ENCODE peak calls at places on chromosome 7, in six cellular contexts. X is A549, S is ovary, N is spleen, F is heart left ventricle, Z is testis. Y is an unnamed sample.

GRCh38 chr7:92697414-92697813 is 107.2 kb upstream of the FAM133B start:
- DNase-seq in N (no peak), S (no peak), X (no peak), F (no peak), Z (no peak), Y (no peak)

GRCh38 chr7:155422599-155423336 is 35.2 kb upstream of the EN2 start:
- DNase-seq in N (peak), Z (no peak), S (no peak), X (no peak), F (no peak), Y (no peak)

GRCh38 chr7:25244193-25244592 is 15.9 kb upstream of the NPVF start:
- DNase-seq in S (no peak), X (no peak), F (no peak), N (no peak), Z (no peak), Y (no peak)

GRCh38 chr7:75928600-75928939 is 13.6 kb downstream of the POR start:
- DNase-seq in Z (no peak), S (no peak), F (no peak), N (no peak), X (no peak), Y (no peak)

GRCh38 chr7:133284092-133284491 is 31.2 kb downstream of the EXOC4 start:
- DNase-seq in X (no peak), S (no peak), F (no peak), N (no peak), Z (no peak), Y (no peak)

GRCh38 chr7:17274551-17275245 is 23.8 kb upstream of the AHR start:
- DNase-seq in Z (no peak), F (no peak), X (no peak), S (no peak), N (no peak), Y (no peak)

GRCh38 chr7:4931932-4932331 is 27.1 kb downstream of the MMD2 start:
- DNase-seq in X (no peak), Z (peak), N (no peak), S (no peak), F (no peak), Y (peak)

GRCh38 chr7:74269757-74270277 is 15.6 kb upstream of the RFC2 start:
- DNase-seq in N (peak), X (peak), Z (peak), F (peak), S (peak), Y (peak)

GRCh38 chr7:45658716-45659495 is 84.7 kb downstream of the ADCY1 start:
- DNase-seq in N (no peak), Z (no peak), F (no peak), X (no peak), S (no peak), Y (no peak)

GRCh38 chr7:119720541-119720940 is 552.4 kb upstream of the KCND2 start:
- DNase-seq in X (no peak), S (no peak), N (no peak), Z (no peak), F (no peak), Y (no peak)

GRCh38 chr7:43880596-43880995 is 11.3 kb upstream of the MRPS24 start:
- DNase-seq in F (no peak), X (no peak), Z (no peak), S (no peak), N (no peak), Y (no peak)

GRCh38 chr7:142879060-142879459 is 6.5 kb downstream of the TRPV6 start:
- DNase-seq in X (no peak), S (no peak), Z (no peak), F (no peak), N (no peak), Y (no peak)

GRCh38 chr7:134919240-134919641 is 67.1 kb upstream of the AGBL3 start:
- DNase-seq in N (no peak), F (no peak), X (no peak), S (no peak), Z (no peak), Y (no peak)

GRCh38 chr7:70417061-70417655 is 714.8 kb upstream of the GALNT17 start:
- DNase-seq in N (no peak), S (no peak), X (no peak), Z (no peak), F (no peak), Y (no peak)

GRCh38 chr7:12746211-12746610 is 58.8 kb downstream of the ARL4A start:
- DNase-seq in S (no peak), N (no peak), Z (no peak), X (no peak), F (no peak), Y (no peak)

GRCh38 chr7:121182902-121183301 is 145.9 kb upstream of the WNT16 start:
- DNase-seq in F (no peak), S (no peak), Z (no peak), X (no peak), N (no peak), Y (no peak)

GRCh38 chr7:84510501-84510900 is 315.9 kb upstream of the SEMA3A start:
- DNase-seq in S (no peak), F (no peak), X (no peak), Z (no peak), N (no peak), Y (no peak)

GRCh38 chr7:68691261-68692216 is 906.7 kb upstream of the AUTS2 start:
- DNase-seq in N (no peak), S (no peak), Z (no peak), X (peak), F (no peak), Y (no peak)

GRCh38 chr7:79692015-79692414 is 238.5 kb upstream of the MAGI2 start:
- DNase-seq in Z (no peak), N (no peak), F (no peak), X (no peak), S (no peak), Y (no peak)

GRCh38 chr7:27238979-27239779 is 3.4 kb upstream of the EVX1 start:
- DNase-seq in X (no peak), F (no peak), N (no peak), Z (no peak), S (no peak), Y (no peak)

GRCh38 chr7:12732428-12732827 is 45.0 kb downstream of the ARL4A start:
- DNase-seq in X (no peak), S (no peak), Z (no peak), N (no peak), F (no peak), Y (no peak)

GRCh38 chr7:92717982-92718716 is 118.2 kb downstream of the CDK6 start:
- DNase-seq in N (peak), Z (no peak), S (no peak), X (peak), F (peak), Y (peak)

GRCh38 chr7:106486331-106486730 is 174.6 kb downstream of the CCDC71L start:
- DNase-seq in N (no peak), F (no peak), X (no peak), S (no peak), Z (no peak), Y (no peak)

GRCh38 chr7:112176693-112177415 is 29.3 kb downstream of the DOCK4 start:
- DNase-seq in X (no peak), F (no peak), S (no peak), Z (no peak), N (no peak), Y (no peak)

GRCh38 chr7:22841954-22842353 is 19.3 kb upstream of the TOMM7 start:
- DNase-seq in X (no peak), S (no peak), N (no peak), F (no peak), Z (no peak), Y (no peak)

GRCh38 chr7:12423355-12423994 is 19.8 kb upstream of the VWDE start:
- DNase-seq in X (no peak), F (no peak), Z (no peak), N (no peak), S (no peak), Y (no peak)

GRCh38 chr7:29196971-29197370 is 2.4 kb downstream of the CHN2 start:
- DNase-seq in N (no peak), S (no peak), F (no peak), X (no peak), Z (no peak), Y (no peak)

GRCh38 chr7:93232673-93233018 is 480 bp downstream of the VPS50 start:
- DNase-seq in F (no peak), X (peak), N (no peak), S (no peak), Z (no peak), Y (no peak)

DNA sequence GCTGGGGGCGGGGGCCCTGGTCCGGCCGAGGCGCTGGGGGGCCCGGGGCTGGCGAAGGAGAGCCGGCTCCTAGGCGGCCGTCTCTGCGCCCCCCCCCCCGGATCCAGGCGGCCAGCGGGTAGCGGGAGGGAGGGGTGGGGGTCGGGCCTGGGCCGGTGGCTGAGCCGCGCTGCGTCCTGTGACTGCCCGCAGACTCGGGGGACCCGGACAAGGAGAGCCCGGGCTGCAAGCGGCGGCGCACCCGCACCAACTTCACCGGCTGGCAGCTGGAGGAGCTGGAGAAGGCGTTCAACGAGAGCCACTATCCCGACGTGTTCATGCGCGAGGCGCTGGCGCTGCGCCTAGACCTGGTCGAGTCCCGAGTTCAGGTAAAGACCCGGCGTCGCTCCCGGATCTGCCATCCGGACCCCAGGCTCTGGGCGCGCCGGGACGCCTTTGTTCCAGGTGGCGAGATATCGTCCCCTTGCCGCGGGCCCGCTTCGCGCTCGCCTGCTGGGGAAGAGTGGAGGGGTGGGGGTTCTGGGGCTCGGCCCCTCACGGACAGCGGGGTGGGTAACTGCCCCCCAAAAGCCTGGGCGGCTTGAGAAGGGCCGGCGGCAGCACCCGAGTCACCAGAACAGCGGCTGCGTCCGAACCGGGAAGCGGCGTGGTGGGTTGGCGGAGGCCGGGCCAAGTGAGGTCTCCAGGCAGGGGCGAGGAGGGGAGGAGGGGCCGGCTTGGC is 816 bp downstream of the UNCX start:
- DNase-seq in N (peak), F (no peak), Z (no peak), S (no peak), X (no peak), Y (no peak)
- H3K27ac ChIP-seq in N (no peak), F (no peak), Z (no peak), S (no peak), X (peak), Y (no peak)

GRCh38 chr7:31478018-31478417 is 35.9 kb upstream of the ITPRID1 start:
- DNase-seq in S (no peak), N (no peak), Z (no peak), F (no peak), X (no peak), Y (no peak)
- TF ChIP-seq POLR2A in S (no peak), N (no peak), Z (no peak), F (no peak), X (no peak), Y (no peak)

GRCh38 chr7:2497065-2497464 is 20.9 kb upstream of the GRIFIN start:
- DNase-seq in Z (no peak), S (no peak), F (no peak), X (no peak), N (no peak), Y (no peak)

GRCh38 chr7:2499181-2499580 is 20.4 kb upstream of the LFNG start:
- DNase-seq in F (no peak), Z (no peak), S (no peak), N (no peak), X (no peak), Y (no peak)

GRCh38 chr7:2498708-2499107 is 20.9 kb upstream of the LFNG start:
- DNase-seq in S (no peak), X (no peak), N (no peak), Z (no peak), F (no peak), Y (no peak)

GRCh38 chr7:2496375-2496774 is 20.2 kb upstream of the GRIFIN start:
- DNase-seq in Z (no peak), S (no peak), F (no peak), N (no peak), X (no peak), Y (no peak)

DNA sequence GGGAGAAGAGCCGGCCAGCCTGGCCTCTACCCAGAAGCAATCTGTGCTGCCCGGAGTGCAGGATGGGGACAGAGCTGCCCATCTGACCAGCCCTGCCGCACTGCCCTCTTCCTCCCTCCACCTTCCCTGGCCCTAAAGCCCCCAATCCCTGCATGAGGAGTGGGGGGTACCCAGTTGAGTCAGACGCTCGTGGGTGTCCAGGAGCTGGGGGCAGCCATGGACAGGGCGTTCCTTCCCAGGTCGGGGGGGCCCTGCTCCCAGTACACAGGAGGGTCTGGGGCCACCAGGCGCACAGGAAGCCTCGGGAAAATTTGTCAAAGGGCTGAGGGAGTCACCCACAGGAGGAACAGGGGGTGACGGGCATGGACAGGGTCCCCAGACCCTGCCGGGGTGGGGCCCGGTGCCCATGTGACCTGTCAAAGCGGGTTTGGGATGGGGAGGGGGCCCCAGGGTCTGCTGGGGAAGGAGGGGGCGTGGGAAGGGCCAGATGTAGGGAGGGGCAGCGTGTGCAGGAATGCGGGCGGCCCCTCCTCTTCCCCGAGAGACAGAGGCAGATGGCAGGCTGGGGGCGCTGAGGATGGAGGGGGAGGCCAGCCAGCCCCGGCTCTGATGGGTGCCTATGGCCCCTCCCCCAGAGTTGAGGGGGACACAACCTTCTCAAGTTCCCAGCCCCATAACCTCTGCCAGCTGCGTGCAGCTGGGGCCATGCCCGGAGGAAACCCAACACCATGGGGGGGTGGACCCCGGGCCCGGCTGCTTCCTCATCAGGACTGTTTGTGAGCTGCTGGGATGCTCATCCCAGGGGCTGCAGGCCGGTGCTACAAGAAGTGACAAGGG is 21.5 kb upstream of the GRIFIN start:
- DNase-seq in Z (no peak), X (no peak), F (no peak), S (peak), N (no peak), Y (no peak)
- H3K27ac ChIP-seq in Z (no peak), X (no peak), F (no peak), S (no peak), N (no peak), Y (no peak)

GRCh38 chr7:88218836-88219605 is 817 bp downstream of the SRI start:
- DNase-seq in X (peak), F (peak), N (peak), S (peak), Z (peak), Y (peak)
- TF ChIP-seq POLR2A in X (no peak), F (no peak), N (no peak), S (no peak), Z (no peak), Y (peak)

GRCh38 chr7:101688995-101689907 is 60.2 kb upstream of the MYL10 start:
- DNase-seq in F (no peak), N (no peak), Z (no peak), S (no peak), X (no peak), Y (no peak)

GRCh38 chr7:101686030-101686429 is 56.9 kb upstream of the MYL10 start:
- DNase-seq in X (no peak), Z (no peak), N (no peak), S (no peak), F (no peak), Y (no peak)

GRCh38 chr7:101688183-101688831 is 59.2 kb upstream of the MYL10 start:
- DNase-seq in F (peak), S (peak), Z (peak), N (peak), X (peak), Y (peak)

GRCh38 chr7:101687081-101687480 is 58.0 kb upstream of the MYL10 start:
- DNase-seq in X (no peak), Z (no peak), F (no peak), S (no peak), N (no peak), Y (no peak)

GRCh38 chr7:101687791-101688182 is 58.7 kb upstream of the MYL10 start:
- DNase-seq in Z (no peak), X (no peak), S (no peak), N (no peak), F (no peak), Y (no peak)
- H3K27ac ChIP-seq in Z (no peak), X (peak), S (no peak), N (no peak), F (no peak), Y (no peak)

GRCh38 chr7:251005-251404 is 39.0 kb upstream of the FOXL3 start:
- DNase-seq in F (no peak), X (no peak), N (no peak), S (no peak), Z (no peak), Y (no peak)

GRCh38 chr7:252981-253380 is 37.0 kb upstream of the FOXL3 start:
- DNase-seq in S (no peak), F (no peak), X (no peak), Z (no peak), N (no peak), Y (no peak)

GRCh38 chr7:250523-250922 is 39.4 kb upstream of the FOXL3 start:
- DNase-seq in S (no peak), N (no peak), X (no peak), F (no peak), Z (no peak), Y (no peak)

GRCh38 chr7:252216-252965 is 37.6 kb upstream of the FOXL3 start:
- DNase-seq in Z (no peak), F (no peak), X (no peak), S (no peak), N (no peak), Y (no peak)

GRCh38 chr7:251446-252175 is 38.4 kb upstream of the FOXL3 start:
- DNase-seq in F (no peak), X (no peak), S (no peak), Z (no peak), N (no peak), Y (no peak)
- TF ChIP-seq POLR2A in F (no peak), X (no peak), S (no peak), Z (no peak), N (no peak), Y (no peak)

GRCh38 chr7:47751068-47751467 is 169.2 kb upstream of the TNS3 start:
- DNase-seq in Z (no peak), X (no peak), N (no peak), F (no peak), S (no peak), Y (no peak)
- H3K27ac ChIP-seq in Z (no peak), X (peak), N (no peak), F (no peak), S (no peak), Y (no peak)

GRCh38 chr7:151689196-151689971 is 169.7 kb upstream of the RHEB start:
- DNase-seq in Z (no peak), N (peak), X (no peak), F (peak), S (no peak), Y (no peak)

GRCh38 chr7:151686016-151686766 is 166.5 kb upstream of the RHEB start:
- DNase-seq in S (no peak), F (peak), N (no peak), X (no peak), Z (peak), Y (no peak)

GRCh38 chr7:151688236-151688780 is 168.6 kb upstream of the RHEB start:
- DNase-seq in Z (no peak), S (no peak), X (no peak), F (peak), N (peak), Y (no peak)

GRCh38 chr7:151686826-151687225 is 167.1 kb upstream of the RHEB start:
- DNase-seq in F (no peak), N (no peak), Z (no peak), X (no peak), S (no peak), Y (no peak)

GRCh38 chr7:151687523-151688235 is 168.0 kb upstream of the RHEB start:
- DNase-seq in F (peak), Z (no peak), S (peak), N (no peak), X (peak), Y (peak)
- TF ChIP-seq POLR2A in F (no peak), Z (no peak), S (no peak), N (no peak), X (no peak), Y (no peak)

GRCh38 chr7:96426027-96426426 is 104.1 kb upstream of the SLC25A13 start:
- DNase-seq in S (no peak), N (no peak), Z (no peak), X (no peak), F (no peak), Y (no peak)
- H3K27ac ChIP-seq in S (no peak), N (no peak), Z (no peak), X (no peak), F (no peak), Y (no peak)

DNA sequence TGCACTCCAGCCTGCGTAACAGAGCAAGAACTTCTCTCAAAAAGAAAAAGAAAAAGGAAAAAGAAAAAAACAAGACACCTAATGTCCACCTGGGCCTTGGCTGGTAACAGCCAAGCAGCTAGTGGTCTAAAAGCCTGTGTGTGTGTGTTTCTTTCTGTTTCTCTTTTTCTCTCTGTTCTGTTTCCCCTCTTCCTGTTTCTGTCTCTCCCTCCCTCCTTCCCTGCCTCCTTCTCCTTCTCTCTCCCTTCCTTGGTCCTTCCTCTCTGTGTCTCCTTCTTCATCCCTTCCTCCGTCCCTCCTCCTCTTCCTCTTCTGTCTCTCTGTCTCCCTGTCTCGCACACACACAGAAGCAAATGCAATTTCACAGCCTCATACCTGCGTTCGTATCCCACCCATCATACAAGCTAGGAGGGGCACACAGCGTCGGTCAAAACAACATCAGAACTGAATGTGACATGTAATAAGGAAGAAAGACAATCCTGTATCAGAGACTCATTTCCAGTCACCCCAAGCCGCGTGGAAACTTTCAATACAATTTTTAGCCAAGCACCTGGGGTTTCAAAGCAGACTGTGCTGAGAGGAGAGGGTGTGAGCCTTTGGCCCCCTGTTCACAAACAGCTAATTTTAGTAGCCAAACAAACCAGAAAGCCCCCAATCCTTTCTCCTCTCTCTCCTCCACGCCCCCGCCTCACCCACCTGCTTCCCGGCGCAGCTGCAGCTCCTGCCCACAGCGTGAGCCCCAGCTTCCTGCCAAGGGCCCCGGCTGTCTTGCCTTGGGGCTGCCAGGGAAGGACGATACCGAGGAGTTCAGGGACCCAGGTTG is 50.2 kb upstream of the GNA12 start:
- DNase-seq in Z (no peak), N (peak), F (no peak), X (no peak), S (no peak), Y (peak)
- TF ChIP-seq POLR2A in Z (no peak), N (no peak), F (no peak), X (no peak), S (no peak), Y (no peak)